ENCODE peak calls at places on chromosomes 11 and 22, in ten cellular contexts. X is ascending aorta, P is stomach, C is cardiac muscle cell, O is GM12865, K is lower lobe of right lung, J is esophagus squamous epithelium, V is esophagus muscularis mucosa, R is heart right ventricle, Q is Peyer's patch. N is an unnamed sample.

GRCh38 chr11:47641585-47642098 is 717 bp downstream of the MTCH2 start:
- DNase-seq in X (peak), P (no peak), C (no peak), O (no peak), K (no peak), J (no peak), V (no peak), R (no peak), Q (no peak), N (no peak)

GRCh38 chr11:107232451-107232850 is 214.2 kb upstream of the GUCY1A2 start:
- DNase-seq in X (no peak), P (no peak), C (no peak), O (no peak), K (no peak), J (no peak), V (no peak), R (no peak), Q (no peak), N (no peak)

GRCh38 chr11:114344494-114344893 is 48.3 kb downstream of the NNMT start:
- DNase-seq in X (no peak), P (no peak), C (no peak), O (no peak), K (no peak), J (no peak), V (no peak), R (no peak), Q (no peak), N (no peak)

GRCh38 chr11:131944709-131945108 is 574.3 kb downstream of the NTM start:
- DNase-seq in X (no peak), P (no peak), C (peak), O (no peak), K (no peak), J (no peak), V (no peak), R (no peak), Q (no peak), N (peak)

GRCh38 chr11:110374921-110375320 is 54.8 kb upstream of the FDX1 start:
- DNase-seq in X (no peak), P (no peak), C (peak), O (peak), K (no peak), J (no peak), V (no peak), R (no peak), Q (no peak), N (peak)

GRCh38 chr11:65452806-65453490 is 30.4 kb downstream of the NEAT1 start:
- DNase-seq in X (peak), P (no peak), C (peak), O (no peak), K (no peak), J (no peak), V (no peak), R (no peak), Q (peak), N (peak)

GRCh38 chr11:10233581-10233980 is 60.4 kb downstream of the SBF2 start:
- DNase-seq in X (no peak), P (no peak), C (peak), O (no peak), K (no peak), J (no peak), V (no peak), R (no peak), Q (no peak), N (peak)

GRCh38 chr11:130413383-130414106 is 14.9 kb downstream of the ADAMTS8 start:
- DNase-seq in X (peak), P (no peak), C (peak), O (no peak), K (no peak), J (no peak), V (no peak), R (no peak), Q (no peak), N (peak)

GRCh38 chr11:77473001-77473800 is 693 bp downstream of the PAK1 start:
- DNase-seq in X (no peak), P (peak), C (peak), O (peak), K (peak), J (no peak), V (no peak), R (peak), Q (peak), N (no peak)

GRCh38 chr11:77475206-77475605 is 1.3 kb upstream of the PAK1 start:
- DNase-seq in X (no peak), P (no peak), C (no peak), O (no peak), K (no peak), J (no peak), V (no peak), R (no peak), Q (no peak), N (no peak)

GRCh38 chr11:77474509-77475070 is 696 bp upstream of the PAK1 start:
- DNase-seq in X (no peak), P (no peak), C (no peak), O (no peak), K (no peak), J (no peak), V (no peak), R (no peak), Q (no peak), N (no peak)

GRCh38 chr11:77471520-77472234 is 2.2 kb downstream of the PAK1 start:
- DNase-seq in X (no peak), P (peak), C (peak), O (peak), K (no peak), J (no peak), V (no peak), R (no peak), Q (peak), N (no peak)

DNA sequence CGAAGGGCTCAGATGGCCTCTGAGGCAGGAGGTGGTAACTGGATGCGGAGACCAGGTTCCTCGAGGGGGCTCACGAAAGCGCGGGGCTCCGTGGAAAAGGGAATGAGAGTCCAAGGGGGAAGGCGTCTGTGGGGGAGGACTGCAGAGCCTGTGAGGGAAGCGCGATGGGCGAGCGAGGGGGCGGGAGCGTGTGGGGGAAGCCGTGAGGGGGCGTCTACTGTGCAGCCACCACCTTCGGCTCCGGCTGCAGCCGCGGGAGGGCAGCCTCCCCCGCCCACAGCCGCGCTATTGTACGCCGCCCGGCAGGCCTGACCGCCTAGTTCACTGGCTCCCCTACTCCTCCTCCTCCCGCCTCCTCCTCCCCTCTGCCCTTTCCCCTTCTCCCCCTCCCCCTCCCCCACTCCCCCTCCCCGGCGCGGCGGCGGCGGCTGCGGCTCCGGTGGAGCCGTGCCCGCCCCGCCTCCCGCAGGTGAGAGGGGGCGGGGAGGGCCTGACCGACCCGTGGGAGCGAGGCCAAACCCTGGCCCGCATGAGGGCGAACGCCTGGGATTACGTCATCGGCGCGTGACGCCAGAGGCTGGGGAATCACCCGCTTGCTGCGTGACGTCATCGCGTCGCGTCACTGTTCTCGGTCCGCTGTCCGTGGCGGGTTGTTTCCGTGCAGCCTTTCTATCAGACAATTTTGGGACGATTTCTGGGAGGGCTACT is at the start of gene PAK1:
- DNase-seq in X (peak), P (peak), C (peak), O (peak), K (peak), J (peak), V (peak), R (peak), Q (peak), N (peak)
- TF ChIP-seq CTCF in X (no peak), P (no peak), C (no peak), O (peak), K (peak), J (no peak), V (no peak), R (no peak), Q (no peak), N (no peak)

GRCh38 chr22:20319041-20319744 is 667 bp downstream of the DGCR6L start:
- DNase-seq in X (peak), P (peak), C (no peak), O (peak), K (peak), J (no peak), V (peak), R (no peak), Q (peak), N (no peak)
- H3K4me3 ChIP-seq in X (peak), P (peak), C (peak), O (peak), K (peak), J (peak), V (peak), R (peak), Q (peak), N (peak)

GRCh38 chr11:127471662-127472061 is 471.1 kb upstream of the KIRREL3 start:
- DNase-seq in X (no peak), P (no peak), C (no peak), O (no peak), K (no peak), J (no peak), V (no peak), R (no peak), Q (no peak), N (no peak)
- TF ChIP-seq CTCF in X (no peak), P (no peak), C (no peak), O (peak), K (no peak), J (no peak), V (no peak), R (no peak), Q (no peak), N (no peak)

DNA sequence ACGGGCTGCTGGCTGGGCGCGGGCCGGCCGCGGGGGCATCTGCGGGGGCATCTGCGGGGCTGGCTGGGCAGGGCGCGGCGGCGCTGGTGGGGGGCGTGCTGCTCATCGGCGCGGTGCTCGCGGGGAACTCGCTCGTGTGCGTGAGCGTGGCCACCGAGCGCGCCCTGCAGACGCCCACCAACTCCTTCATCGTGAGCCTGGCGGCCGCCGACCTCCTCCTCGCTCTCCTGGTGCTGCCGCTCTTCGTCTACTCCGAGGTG is 194 bp downstream of the DRD4 start:
- DNase-seq in X (no peak), P (no peak), C (no peak), O (no peak), K (no peak), J (no peak), V (no peak), R (no peak), Q (no peak), N (no peak)
- H3K4me3 ChIP-seq in X (peak), P (peak), C (peak), O (no peak), K (peak), J (peak), V (peak), R (peak), Q (peak), N (no peak)

GRCh38 chr11:72454791-72455190 is 20.5 kb upstream of the CLPB start:
- DNase-seq in X (no peak), P (no peak), C (no peak), O (no peak), K (no peak), J (no peak), V (no peak), R (no peak), Q (no peak), N (no peak)
- TF ChIP-seq CTCF in X (no peak), P (no peak), C (peak), O (no peak), K (no peak), J (no peak), V (no peak), R (no peak), Q (no peak), N (peak)

GRCh38 chr11:111761056-111761455 is 5.1 kb downstream of the PPP2R1B start:
- DNase-seq in X (no peak), P (no peak), C (no peak), O (no peak), K (no peak), J (no peak), V (no peak), R (no peak), Q (no peak), N (no peak)

GRCh38 chr11:111762981-111763643 is 3.1 kb downstream of the PPP2R1B start:
- DNase-seq in X (no peak), P (no peak), C (peak), O (no peak), K (no peak), J (no peak), V (no peak), R (no peak), Q (no peak), N (peak)

GRCh38 chr11:111759778-111760407 is 6.3 kb downstream of the PPP2R1B start:
- DNase-seq in X (no peak), P (no peak), C (no peak), O (no peak), K (no peak), J (no peak), V (no peak), R (no peak), Q (no peak), N (no peak)

GRCh38 chr11:111762526-111762925 is 3.7 kb downstream of the PPP2R1B start:
- DNase-seq in X (no peak), P (no peak), C (no peak), O (no peak), K (no peak), J (no peak), V (no peak), R (no peak), Q (no peak), N (no peak)

DNA sequence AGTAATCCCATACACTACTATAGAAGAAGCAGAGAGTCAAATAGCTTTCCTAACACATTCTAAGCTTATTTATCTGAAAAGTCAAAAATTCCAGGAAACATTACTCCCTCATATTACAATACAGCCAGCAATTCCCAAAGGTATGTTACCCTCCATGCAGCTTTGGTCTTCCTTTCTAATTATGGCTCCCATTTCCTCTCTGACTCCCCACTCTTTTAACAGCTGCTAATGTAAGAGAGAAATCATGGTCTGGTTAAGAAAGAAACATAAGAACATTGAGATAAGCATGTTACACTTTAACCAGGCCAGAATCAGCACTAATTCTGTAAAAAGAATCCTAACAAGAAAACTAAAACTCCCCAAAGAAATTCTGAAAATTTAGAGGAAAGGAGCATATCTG is 6.8 kb downstream of the PPP2R1B start:
- DNase-seq in X (no peak), P (no peak), C (peak), O (no peak), K (no peak), J (no peak), V (no peak), R (no peak), Q (no peak), N (no peak)
- H3K4me3 ChIP-seq in X (no peak), P (no peak), C (no peak), O (no peak), K (no peak), J (no peak), V (no peak), R (peak), Q (no peak), N (no peak)

GRCh38 chr22:36349726-36350125 is 38.0 kb downstream of the MYH9 start:
- DNase-seq in X (no peak), P (no peak), C (no peak), O (no peak), K (no peak), J (no peak), V (no peak), R (no peak), Q (no peak), N (no peak)

GRCh38 chr22:36348760-36349159 is 39.0 kb downstream of the MYH9 start:
- DNase-seq in X (no peak), P (no peak), C (no peak), O (no peak), K (no peak), J (no peak), V (no peak), R (no peak), Q (no peak), N (no peak)

GRCh38 chr22:36351921-36352774 is 35.6 kb downstream of the MYH9 start:
- DNase-seq in X (no peak), P (peak), C (no peak), O (no peak), K (peak), J (no peak), V (no peak), R (no peak), Q (no peak), N (peak)

GRCh38 chr22:36352775-36353507 is 34.8 kb downstream of the MYH9 start:
- DNase-seq in X (peak), P (peak), C (peak), O (no peak), K (peak), J (no peak), V (no peak), R (peak), Q (no peak), N (peak)

GRCh38 chr22:36350751-36351594 is 36.8 kb downstream of the MYH9 start:
- DNase-seq in X (peak), P (no peak), C (no peak), O (no peak), K (no peak), J (no peak), V (no peak), R (no peak), Q (no peak), N (peak)
- TF ChIP-seq CTCF in X (no peak), P (no peak), C (peak), O (no peak), K (no peak), J (no peak), V (no peak), R (no peak), Q (no peak), N (peak)

GRCh38 chr11:122204206-122204605 is 88.2 kb upstream of the BLID start:
- DNase-seq in X (no peak), P (no peak), C (no peak), O (no peak), K (no peak), J (no peak), V (no peak), R (no peak), Q (no peak), N (no peak)

GRCh38 chr11:122201126-122201525 is 85.1 kb upstream of the BLID start:
- DNase-seq in X (no peak), P (no peak), C (no peak), O (no peak), K (no peak), J (no peak), V (peak), R (no peak), Q (no peak), N (no peak)

GRCh38 chr11:122202951-122203456 is 87.0 kb upstream of the BLID start:
- DNase-seq in X (peak), P (peak), C (peak), O (peak), K (peak), J (no peak), V (peak), R (peak), Q (peak), N (peak)

GRCh38 chr11:122205036-122205435 is 89.0 kb upstream of the BLID start:
- DNase-seq in X (no peak), P (no peak), C (no peak), O (no peak), K (no peak), J (no peak), V (no peak), R (no peak), Q (no peak), N (no peak)

GRCh38 chr11:122202161-122202950 is 86.3 kb upstream of the BLID start:
- DNase-seq in X (no peak), P (no peak), C (peak), O (no peak), K (no peak), J (no peak), V (peak), R (no peak), Q (no peak), N (peak)
- H3K4me3 ChIP-seq in X (peak), P (peak), C (no peak), O (no peak), K (peak), J (peak), V (peak), R (peak), Q (no peak), N (peak)